ENCODE peak calls at places on chromosomes 6 and 20, in six cellular contexts. One of them, this sample, is unnamed.

GRCh38 chr6:38499046-38499445 is 140.7 kb downstream of the BTBD9 start:
- DNase-seq in endothelial cell of umbilical vein: no peak
- DNase-seq in psoas muscle: no peak
- DNase-seq in IMR-90: no peak
- DNase-seq in OCI-LY7: no peak
- DNase-seq in MM.1S: no peak
- DNase-seq in this sample: no peak

GRCh38 chr6:159451051-159451450 is 242.0 kb downstream of the SOD2 start:
- DNase-seq in psoas muscle: no peak
- DNase-seq in IMR-90: peak
- DNase-seq in MM.1S: no peak
- DNase-seq in endothelial cell of umbilical vein: no peak
- DNase-seq in OCI-LY7: no peak
- DNase-seq in this sample: peak

GRCh38 chr6:9455794-9456193 is 959.1 kb downstream of the TFAP2A start:
- DNase-seq in MM.1S: no peak
- DNase-seq in IMR-90: no peak
- DNase-seq in endothelial cell of umbilical vein: no peak
- DNase-seq in OCI-LY7: no peak
- DNase-seq in psoas muscle: no peak
- DNase-seq in this sample: no peak

GRCh38 chr20:10733122-10733521 is 59.3 kb upstream of the JAG1 start:
- DNase-seq in IMR-90: peak
- DNase-seq in OCI-LY7: no peak
- DNase-seq in MM.1S: no peak
- DNase-seq in endothelial cell of umbilical vein: no peak
- DNase-seq in psoas muscle: no peak
- DNase-seq in this sample: peak

GRCh38 chr6:22363966-22364296 is 67.1 kb upstream of the PRL start:
- DNase-seq in OCI-LY7: no peak
- DNase-seq in endothelial cell of umbilical vein: no peak
- DNase-seq in IMR-90: no peak
- DNase-seq in MM.1S: no peak
- DNase-seq in psoas muscle: no peak
- DNase-seq in this sample: peak

GRCh38 chr6:5507056-5507722 is 245.9 kb downstream of the FARS2 start:
- DNase-seq in endothelial cell of umbilical vein: no peak
- DNase-seq in MM.1S: no peak
- DNase-seq in OCI-LY7: peak
- DNase-seq in IMR-90: no peak
- DNase-seq in psoas muscle: no peak
- DNase-seq in this sample: no peak

GRCh38 chr6:25452027-25452426 is 172.9 kb downstream of the CARMIL1 start:
- DNase-seq in OCI-LY7: no peak
- DNase-seq in endothelial cell of umbilical vein: no peak
- DNase-seq in MM.1S: no peak
- DNase-seq in psoas muscle: no peak
- DNase-seq in IMR-90: no peak
- DNase-seq in this sample: no peak

GRCh38 chr20:3995067-3995748 is 20.1 kb downstream of the RNF24 start:
- DNase-seq in OCI-LY7: no peak
- DNase-seq in endothelial cell of umbilical vein: no peak
- DNase-seq in MM.1S: no peak
- DNase-seq in IMR-90: peak
- DNase-seq in psoas muscle: no peak
- DNase-seq in this sample: peak

GRCh38 chr6:126118934-126119333 is 132.6 kb downstream of the TRMT11 start:
- DNase-seq in psoas muscle: no peak
- DNase-seq in OCI-LY7: no peak
- DNase-seq in IMR-90: peak
- DNase-seq in MM.1S: no peak
- DNase-seq in endothelial cell of umbilical vein: no peak
- DNase-seq in this sample: peak

GRCh38 chr6:142935553-142936517 is 9.1 kb downstream of the HIVEP2 start:
- DNase-seq in endothelial cell of umbilical vein: no peak
- DNase-seq in MM.1S: no peak
- DNase-seq in OCI-LY7: peak
- DNase-seq in IMR-90: no peak
- DNase-seq in psoas muscle: no peak
- DNase-seq in this sample: no peak

GRCh38 chr20:45725134-45725533 is 3.0 kb downstream of the SPINT4 start:
- DNase-seq in IMR-90: no peak
- DNase-seq in endothelial cell of umbilical vein: no peak
- DNase-seq in MM.1S: no peak
- DNase-seq in psoas muscle: no peak
- DNase-seq in OCI-LY7: no peak
- DNase-seq in this sample: peak

GRCh38 chr6:1679691-1680068 is 70.0 kb downstream of the FOXC1 start:
- DNase-seq in MM.1S: no peak
- DNase-seq in endothelial cell of umbilical vein: peak
- DNase-seq in psoas muscle: no peak
- DNase-seq in OCI-LY7: no peak
- DNase-seq in IMR-90: no peak
- DNase-seq in this sample: no peak

GRCh38 chr6:164252952-164253351 is 838.4 kb downstream of the QKI start:
- DNase-seq in MM.1S: no peak
- DNase-seq in IMR-90: no peak
- DNase-seq in endothelial cell of umbilical vein: no peak
- DNase-seq in OCI-LY7: no peak
- DNase-seq in psoas muscle: no peak
- DNase-seq in this sample: peak

GRCh38 chr20:34983995-34984735 is 28.5 kb downstream of the MYH7B start:
- DNase-seq in psoas muscle: no peak
- DNase-seq in endothelial cell of umbilical vein: no peak
- DNase-seq in IMR-90: no peak
- DNase-seq in OCI-LY7: no peak
- DNase-seq in MM.1S: no peak
- DNase-seq in this sample: no peak

GRCh38 chr20:58174708-58175287 is 53.7 kb downstream of the ANKRD60 start:
- DNase-seq in OCI-LY7: no peak
- DNase-seq in endothelial cell of umbilical vein: no peak
- DNase-seq in psoas muscle: peak
- DNase-seq in MM.1S: no peak
- DNase-seq in IMR-90: no peak
- DNase-seq in this sample: no peak

GRCh38 chr20:3237958-3238615 is 903 bp downstream of the SLC4A11 start:
- DNase-seq in psoas muscle: no peak
- DNase-seq in IMR-90: no peak
- DNase-seq in endothelial cell of umbilical vein: no peak
- DNase-seq in OCI-LY7: peak
- DNase-seq in MM.1S: no peak
- DNase-seq in this sample: no peak

DNA sequence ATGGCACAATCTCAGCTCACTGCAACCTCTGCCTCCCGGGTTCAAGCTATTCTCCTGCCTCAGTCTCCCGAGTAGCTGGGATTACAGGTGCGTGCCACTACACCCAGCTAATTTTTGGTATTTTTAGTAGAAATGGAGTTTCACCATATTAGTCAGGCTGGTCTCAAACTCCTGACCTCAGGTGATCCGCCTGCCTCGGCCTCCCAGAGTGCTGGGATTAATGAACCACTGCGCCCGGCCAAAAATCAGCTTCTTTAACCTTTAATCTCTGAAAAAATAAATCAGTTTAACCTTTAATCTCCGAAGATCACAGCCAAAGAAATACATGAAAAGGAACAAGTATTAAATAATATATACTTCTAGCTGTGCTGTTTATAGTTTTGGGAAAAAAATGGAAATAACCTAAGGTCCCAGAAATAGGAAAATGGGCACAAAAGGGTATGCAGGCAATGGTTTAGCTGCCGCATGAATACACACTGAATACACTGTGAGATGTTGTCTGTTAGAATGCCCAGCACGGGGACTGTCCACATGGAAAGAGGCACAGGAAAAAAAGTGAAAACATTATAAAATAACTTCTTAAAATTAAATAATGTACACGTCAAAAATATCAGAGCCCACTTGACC is 1.6 kb downstream of the NQO2 start:
- DNase-seq in endothelial cell of umbilical vein: no peak
- DNase-seq in MM.1S: no peak
- DNase-seq in OCI-LY7: no peak
- DNase-seq in psoas muscle: no peak
- DNase-seq in IMR-90: no peak
- DNase-seq in this sample: no peak
- H3K4me3 ChIP-seq in endothelial cell of umbilical vein: no peak
- H3K4me3 ChIP-seq in MM.1S: no peak
- H3K4me3 ChIP-seq in OCI-LY7: no peak
- H3K4me3 ChIP-seq in psoas muscle: peak
- H3K4me3 ChIP-seq in IMR-90: no peak
- H3K4me3 ChIP-seq in this sample: no peak

GRCh38 chr20:25987073-25987927 is 290.6 kb upstream of the ZNF337 start:
- DNase-seq in IMR-90: peak
- DNase-seq in MM.1S: peak
- DNase-seq in OCI-LY7: peak
- DNase-seq in endothelial cell of umbilical vein: peak
- DNase-seq in psoas muscle: peak
- DNase-seq in this sample: peak
- TF ChIP-seq CTCF in IMR-90: no peak
- TF ChIP-seq CTCF in MM.1S: peak
- TF ChIP-seq CTCF in OCI-LY7: peak
- TF ChIP-seq CTCF in endothelial cell of umbilical vein: peak
- TF ChIP-seq CTCF in psoas muscle: peak
- TF ChIP-seq CTCF in this sample: no peak

GRCh38 chr6:82025271-82025670 is 222.3 kb downstream of the IBTK start:
- DNase-seq in OCI-LY7: no peak
- DNase-seq in endothelial cell of umbilical vein: no peak
- DNase-seq in MM.1S: no peak
- DNase-seq in psoas muscle: no peak
- DNase-seq in IMR-90: peak
- DNase-seq in this sample: no peak
- H3K4me3 ChIP-seq in OCI-LY7: no peak
- H3K4me3 ChIP-seq in endothelial cell of umbilical vein: no peak
- H3K4me3 ChIP-seq in MM.1S: no peak
- H3K4me3 ChIP-seq in psoas muscle: no peak
- H3K4me3 ChIP-seq in IMR-90: no peak
- H3K4me3 ChIP-seq in this sample: no peak

GRCh38 chr6:33116417-33116816 is 40.6 kb downstream of the HLA-DPB1 start:
- DNase-seq in psoas muscle: no peak
- DNase-seq in OCI-LY7: no peak
- DNase-seq in MM.1S: no peak
- DNase-seq in IMR-90: no peak
- DNase-seq in endothelial cell of umbilical vein: no peak
- DNase-seq in this sample: no peak

GRCh38 chr6:33116881-33117711 is 41.3 kb downstream of the HLA-DPB1 start:
- DNase-seq in OCI-LY7: no peak
- DNase-seq in psoas muscle: no peak
- DNase-seq in endothelial cell of umbilical vein: no peak
- DNase-seq in IMR-90: no peak
- DNase-seq in MM.1S: no peak
- DNase-seq in this sample: no peak

GRCh38 chr6:33117826-33118277 is 42.1 kb downstream of the HLA-DPB1 start:
- DNase-seq in IMR-90: no peak
- DNase-seq in endothelial cell of umbilical vein: no peak
- DNase-seq in psoas muscle: no peak
- DNase-seq in MM.1S: no peak
- DNase-seq in OCI-LY7: no peak
- DNase-seq in this sample: no peak

GRCh38 chr6:33114428-33114827 is 38.6 kb downstream of the HLA-DPB1 start:
- DNase-seq in psoas muscle: no peak
- DNase-seq in endothelial cell of umbilical vein: no peak
- DNase-seq in MM.1S: no peak
- DNase-seq in IMR-90: no peak
- DNase-seq in OCI-LY7: peak
- DNase-seq in this sample: no peak

DNA sequence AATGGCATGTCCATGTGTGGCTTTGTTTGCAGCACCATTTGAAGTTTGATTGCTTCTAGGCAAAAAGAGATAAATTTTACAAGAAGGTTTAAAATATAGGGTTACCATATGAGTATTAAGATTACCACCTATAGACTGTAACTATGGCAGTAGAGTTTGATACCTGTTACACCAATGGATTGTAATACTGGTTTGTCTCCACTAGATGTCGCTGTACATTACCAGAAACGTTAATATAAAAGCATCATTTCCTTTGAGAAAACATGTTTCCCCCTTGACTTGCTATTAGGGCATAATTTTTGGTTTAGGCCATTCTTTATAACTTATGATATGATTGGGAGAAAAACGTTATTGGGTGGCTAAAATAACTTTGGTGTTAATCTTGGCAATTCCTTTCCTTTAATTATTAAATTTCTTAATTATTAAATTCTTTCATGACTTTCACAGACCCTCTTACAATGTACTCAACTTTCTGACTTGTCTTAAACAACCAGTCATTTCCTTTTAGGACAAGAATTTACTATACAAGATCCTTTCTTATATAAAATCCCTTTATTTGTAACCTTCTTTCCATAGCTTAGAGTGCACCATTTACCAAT is 42.8 kb downstream of the HLA-DPB1 start:
- DNase-seq in MM.1S: peak
- DNase-seq in psoas muscle: no peak
- DNase-seq in IMR-90: peak
- DNase-seq in OCI-LY7: peak
- DNase-seq in endothelial cell of umbilical vein: peak
- DNase-seq in this sample: peak
- TF ChIP-seq CTCF in MM.1S: peak
- TF ChIP-seq CTCF in psoas muscle: peak
- TF ChIP-seq CTCF in IMR-90: peak
- TF ChIP-seq CTCF in OCI-LY7: peak
- TF ChIP-seq CTCF in endothelial cell of umbilical vein: peak
- TF ChIP-seq CTCF in this sample: peak

GRCh38 chr6:23547851-23548250 is 578.2 kb upstream of the NRSN1 start:
- DNase-seq in OCI-LY7: no peak
- DNase-seq in IMR-90: no peak
- DNase-seq in endothelial cell of umbilical vein: no peak
- DNase-seq in MM.1S: no peak
- DNase-seq in psoas muscle: no peak
- DNase-seq in this sample: no peak
- H3K4me3 ChIP-seq in OCI-LY7: no peak
- H3K4me3 ChIP-seq in IMR-90: no peak
- H3K4me3 ChIP-seq in endothelial cell of umbilical vein: no peak
- H3K4me3 ChIP-seq in MM.1S: no peak
- H3K4me3 ChIP-seq in psoas muscle: no peak
- H3K4me3 ChIP-seq in this sample: no peak

GRCh38 chr6:106286746-106287145 is 38.8 kb downstream of the ATG5 start:
- DNase-seq in OCI-LY7: no peak
- DNase-seq in MM.1S: no peak
- DNase-seq in psoas muscle: no peak
- DNase-seq in endothelial cell of umbilical vein: no peak
- DNase-seq in IMR-90: no peak
- DNase-seq in this sample: no peak

GRCh38 chr6:106290032-106290431 is 35.5 kb downstream of the ATG5 start:
- DNase-seq in MM.1S: no peak
- DNase-seq in psoas muscle: no peak
- DNase-seq in IMR-90: no peak
- DNase-seq in OCI-LY7: no peak
- DNase-seq in endothelial cell of umbilical vein: no peak
- DNase-seq in this sample: no peak

GRCh38 chr6:106290954-106291353 is 34.6 kb downstream of the ATG5 start:
- DNase-seq in IMR-90: no peak
- DNase-seq in endothelial cell of umbilical vein: no peak
- DNase-seq in psoas muscle: no peak
- DNase-seq in OCI-LY7: no peak
- DNase-seq in MM.1S: no peak
- DNase-seq in this sample: no peak

GRCh38 chr6:106283476-106283875 is 42.1 kb downstream of the ATG5 start:
- DNase-seq in endothelial cell of umbilical vein: no peak
- DNase-seq in MM.1S: no peak
- DNase-seq in OCI-LY7: no peak
- DNase-seq in psoas muscle: no peak
- DNase-seq in IMR-90: no peak
- DNase-seq in this sample: no peak

GRCh38 chr6:106287215-106287614 is 38.3 kb downstream of the ATG5 start:
- DNase-seq in endothelial cell of umbilical vein: no peak
- DNase-seq in OCI-LY7: no peak
- DNase-seq in IMR-90: no peak
- DNase-seq in MM.1S: no peak
- DNase-seq in psoas muscle: no peak
- DNase-seq in this sample: no peak
- TF ChIP-seq CTCF in endothelial cell of umbilical vein: no peak
- TF ChIP-seq CTCF in OCI-LY7: no peak
- TF ChIP-seq CTCF in IMR-90: no peak
- TF ChIP-seq CTCF in MM.1S: no peak
- TF ChIP-seq CTCF in psoas muscle: no peak
- TF ChIP-seq CTCF in this sample: no peak